ENCODE peak calls at places on chromosomes 6 and 20, in five cellular contexts. N is SJSA1, J is kidney, X is keratinocyte, E is GM23248. V is an unnamed sample.

GRCh38 chr20:10553326-10553984 is 118.3 kb downstream of the SLX4IP start:
- DNase-seq in N (peak; percentile 71), J (peak; percentile 78), X (no peak), E (peak; percentile 85), V (peak; percentile 72)

GRCh38 chr6:4395386-4395785 is 260.0 kb upstream of the ECI2 start:
- DNase-seq in N (no peak), J (no peak), X (no peak), E (no peak), V (no peak)

GRCh38 chr6:2448826-2449571 is 203.6 kb upstream of the GMDS start:
- DNase-seq in N (peak; percentile 81), J (no peak), X (peak; percentile 15), E (peak; percentile 84), V (no peak)

GRCh38 chr6:112037783-112038216 is 16.1 kb upstream of the CCN6 start:
- DNase-seq in N (peak; percentile 80), J (peak; percentile 92), X (no peak), E (peak; percentile 99), V (no peak)

GRCh38 chr6:75802366-75802765 is 53.3 kb downstream of the MYO6 start:
- DNase-seq in N (peak; percentile 7), J (no peak), X (no peak), E (peak; percentile 21), V (no peak)

GRCh38 chr6:28953039-28953872 is 29.5 kb upstream of the TRIM27 start:
- DNase-seq in N (peak; percentile 71), J (no peak), X (no peak), E (peak; percentile 66), V (no peak)

GRCh38 chr6:136738178-136739057 is 53.9 kb downstream of the MAP3K5 start:
- DNase-seq in N (no peak), J (no peak), X (no peak), E (peak; percentile 16), V (no peak)

GRCh38 chr6:122308074-122308473 is 91.4 kb upstream of the HSF2 start:
- DNase-seq in N (no peak), J (no peak), X (no peak), E (no peak), V (no peak)

GRCh38 chr6:18441253-18441979 is 54.3 kb downstream of the RNF144B start:
- DNase-seq in N (no peak), J (no peak), X (no peak), E (no peak), V (no peak)
- H3K4me1 ChIP-seq in N (no peaks in the 10 kb centered on the region), J (peaks cover 3% of the 10 kb centered on the region), X (no peaks in the 10 kb centered on the region), E (no peaks in the 10 kb centered on the region), V (peaks cover 27% of the 10 kb centered on the region)

GRCh38 chr6:169689247-169689646 is 12.6 kb downstream of the WDR27 start:
- DNase-seq in N (peak; percentile 17), J (no peak), X (no peak), E (peak; percentile 71), V (no peak)

GRCh38 chr6:169678342-169678741 is 23.5 kb downstream of the WDR27 start:
- DNase-seq in N (no peak), J (no peak), X (no peak), E (no peak), V (no peak)

GRCh38 chr6:169685860-169686259 is 16.0 kb downstream of the WDR27 start:
- DNase-seq in N (no peak), J (no peak), X (no peak), E (no peak), V (no peak)

GRCh38 chr6:169684056-169684455 is 17.8 kb downstream of the WDR27 start:
- DNase-seq in N (no peak), J (no peak), X (no peak), E (no peak), V (no peak)
- H3K9me3 ChIP-seq in N (peaks cover 8% of the 10 kb centered on the region), J (peaks cover 7% of the 10 kb centered on the region), X (no peaks in the 10 kb centered on the region), E (peaks cover 6% of the 10 kb centered on the region), V (peaks cover 11% of the 10 kb centered on the region)

DNA sequence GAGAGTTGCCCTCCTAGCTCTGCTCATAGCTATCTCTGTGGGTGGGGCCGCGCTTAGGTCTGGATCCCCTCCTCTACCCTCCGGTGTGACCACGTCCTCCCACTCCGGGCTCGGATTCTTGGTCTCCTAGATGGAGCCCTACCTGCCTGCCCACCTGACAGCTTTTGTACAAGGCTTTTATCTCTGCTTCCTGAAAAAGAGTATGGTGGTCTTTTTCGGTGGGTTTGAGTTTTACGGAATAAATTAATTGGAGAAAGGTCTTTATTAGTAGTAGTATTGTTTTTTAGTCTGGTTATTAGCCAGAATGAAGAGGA is 773 bp downstream of the SMAP1 start:
- DNase-seq in N (no peak), J (no peak), X (no peak), E (peak; percentile 68), V (no peak)
- H3K4me1 ChIP-seq in N (peaks cover 22% of the 10 kb centered on the region), J (peaks cover 15% of the 10 kb centered on the region), X (peaks cover 15% of the 10 kb centered on the region), E (peaks cover 15% of the 10 kb centered on the region), V (peaks cover 24% of the 10 kb centered on the region)

GRCh38 chr6:74415056-74415455 is 719.1 kb downstream of the CD109 start:
- DNase-seq in N (no peak), J (no peak), X (no peak), E (peak; percentile 13), V (no peak)

DNA sequence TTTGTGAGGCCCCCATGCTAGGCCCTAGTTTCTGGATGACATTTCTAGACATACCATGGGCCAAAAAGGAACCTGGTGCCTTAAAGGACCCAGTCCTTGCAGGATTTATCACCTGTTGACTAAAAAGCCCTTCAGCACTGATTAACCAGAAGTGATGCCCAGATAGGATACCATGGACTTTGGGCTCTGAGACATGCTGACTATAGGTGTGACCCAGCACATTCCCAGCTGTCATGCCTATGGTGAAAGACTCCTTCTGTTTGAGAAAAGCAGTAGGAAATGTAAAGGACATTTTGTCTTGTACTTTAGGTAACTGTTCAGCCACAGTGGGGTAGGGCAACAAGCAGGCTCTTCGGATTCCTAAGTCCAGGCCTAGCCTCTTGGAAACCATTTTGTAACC is 724.2 kb downstream of the CD109 start:
- DNase-seq in N (no peak), J (no peak), X (no peak), E (no peak), V (no peak)
- H3K9me3 ChIP-seq in N (peaks cover 3% of the 10 kb centered on the region), J (no peaks in the 10 kb centered on the region), X (no peaks in the 10 kb centered on the region), E (no peaks in the 10 kb centered on the region), V (no peaks in the 10 kb centered on the region)

DNA sequence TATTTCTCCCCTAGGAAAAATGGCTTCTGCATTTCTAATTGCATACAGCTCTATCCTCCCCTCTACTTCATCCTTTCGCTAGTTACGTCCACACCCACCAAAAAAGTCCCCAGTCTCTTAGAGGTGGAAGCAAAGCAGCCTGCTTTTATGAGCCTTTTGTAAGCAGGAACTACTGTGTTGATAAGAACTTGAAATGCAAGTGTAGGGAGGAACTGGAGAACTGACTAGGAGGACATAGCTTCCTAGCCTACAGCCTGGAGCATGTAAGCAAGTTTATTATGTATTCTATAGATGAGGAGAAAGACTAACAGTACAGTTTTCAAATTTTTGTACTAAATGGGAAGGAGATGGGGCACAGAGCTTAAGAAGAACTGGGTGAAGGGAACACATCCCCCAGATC is 10.3 kb downstream of the ARHGAP18 start:
- DNase-seq in N (no peak), J (no peak), X (no peak), E (no peak), V (no peak)
- H3K4me1 ChIP-seq in N (peaks cover 21% of the 10 kb centered on the region), J (peaks cover 3% of the 10 kb centered on the region), X (peaks cover 26% of the 10 kb centered on the region), E (peaks cover 41% of the 10 kb centered on the region), V (peaks cover 40% of the 10 kb centered on the region)

DNA sequence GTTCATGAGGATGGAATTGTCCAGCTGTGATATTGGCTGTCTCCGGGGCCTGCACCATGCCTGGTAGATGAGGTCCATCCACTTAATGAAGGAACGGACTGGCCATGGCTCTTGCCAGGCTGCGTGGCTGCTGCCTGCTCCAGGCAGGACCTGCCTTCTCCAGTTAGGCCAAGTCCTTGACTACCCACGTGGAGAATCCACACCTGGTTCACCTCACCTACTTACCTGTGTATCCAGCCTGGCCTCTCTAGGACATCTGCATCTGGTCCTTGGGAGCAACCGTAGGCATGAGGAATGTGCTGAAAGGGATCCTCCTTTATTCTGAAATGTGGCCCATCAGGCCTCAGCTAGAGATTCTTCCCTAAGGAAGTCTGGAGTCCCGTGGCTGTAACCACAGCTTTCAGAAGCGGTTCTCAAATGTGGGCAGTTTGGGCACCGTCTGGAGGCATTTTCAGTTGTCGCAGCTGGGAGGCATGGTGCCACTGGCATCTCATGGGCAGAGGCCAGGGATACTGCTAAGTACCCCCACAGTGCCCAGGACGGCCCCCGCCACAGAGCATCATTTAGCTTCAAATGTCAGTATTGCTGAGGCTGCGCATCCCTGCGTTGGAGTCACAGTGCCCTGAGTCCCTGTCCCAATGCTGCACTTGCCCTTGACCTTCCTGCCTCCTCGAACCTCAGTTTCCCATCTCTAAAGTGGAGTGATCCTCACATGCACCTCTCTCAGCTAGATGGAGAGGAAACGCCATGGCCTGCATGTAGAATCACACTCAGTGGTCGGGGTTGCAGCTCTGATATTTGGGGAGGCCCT is 67.5 kb downstream of the PHACTR3 start:
- DNase-seq in N (no peak), J (no peak), X (no peak), E (no peak), V (peak; percentile 55)
- H3K9me3 ChIP-seq in N (no peaks in the 10 kb centered on the region), J (no peaks in the 10 kb centered on the region), X (no peaks in the 10 kb centered on the region), E (no peaks in the 10 kb centered on the region), V (no peaks in the 10 kb centered on the region)